ENCODE peak calls at places on chromosomes 4 and X, in five cellular contexts. P is cardiac muscle cell, O is heart right ventricle, G is Caco-2, B is lung. C is an unnamed sample.

GRCh38 chr4:17373666-17374065 is 138.2 kb downstream of the QDPR start:
- DNase-seq in P (no peak), O (no peak), G (no peak), B (no peak), C (no peak)

GRCh38 chr4:25951390-25951952 is 37.5 kb downstream of the SMIM20 start:
- DNase-seq in P (no peak), O (no peak), G (no peak), B (no peak), C (no peak)

GRCh38 chr4:183831026-183831446 is 74.1 kb upstream of the STOX2 start:
- DNase-seq in P (peak), O (peak), G (no peak), B (no peak), C (no peak)

GRCh38 chrX:109822861-109823260 is 89.8 kb upstream of the ACSL4 start:
- DNase-seq in P (no peak), O (peak), G (no peak), B (no peak), C (no peak)

GRCh38 chr4:126957555-126958440 is 675.0 kb upstream of the INTU start:
- DNase-seq in P (peak), O (no peak), G (no peak), B (no peak), C (peak)

GRCh38 chrX:21934414-21934813 is 6.1 kb upstream of the SMS start:
- DNase-seq in P (no peak), O (no peak), G (no peak), B (no peak), C (no peak)

GRCh38 chr4:163701915-163702314 is 207.4 kb downstream of the TMA16 start:
- DNase-seq in P (no peak), O (no peak), G (no peak), B (no peak), C (no peak)

GRCh38 chrX:33968611-33969010 is 163.5 kb downstream of the FAM47A start:
- DNase-seq in P (no peak), O (no peak), G (no peak), B (no peak), C (no peak)

GRCh38 chr4:159137176-159137575 is 34.3 kb downstream of the RAPGEF2 start:
- DNase-seq in P (no peak), O (no peak), G (no peak), B (no peak), C (no peak)

GRCh38 chrX:38513087-38513742 is 48.1 kb upstream of the TSPAN7 start:
- DNase-seq in P (no peak), O (no peak), G (no peak), B (no peak), C (no peak)

GRCh38 chr4:37745946-37746345 is 59.8 kb upstream of the RELL1 start:
- DNase-seq in P (no peak), O (no peak), G (no peak), B (no peak), C (peak)

GRCh38 chr4:7867701-7868429 is 71.8 kb downstream of the AFAP1 start:
- DNase-seq in P (peak), O (no peak), G (no peak), B (no peak), C (no peak)

GRCh38 chrX:139200793-139201192 is 329.7 kb upstream of the F9 start:
- DNase-seq in P (no peak), O (no peak), G (no peak), B (no peak), C (no peak)

GRCh38 chrX:129983575-129984131 is 1.2 kb downstream of the BCORL1 start:
- DNase-seq in P (no peak), O (peak), G (no peak), B (no peak), C (no peak)

GRCh38 chr4:186846426-186846825 is 122.8 kb upstream of the FAT1 start:
- DNase-seq in P (no peak), O (no peak), G (no peak), B (no peak), C (no peak)

GRCh38 chr4:186840222-186840701 is 116.6 kb upstream of the FAT1 start:
- DNase-seq in P (peak), O (peak), G (no peak), B (no peak), C (no peak)

GRCh38 chr4:186840771-186841301 is 117.2 kb upstream of the FAT1 start:
- DNase-seq in P (no peak), O (peak), G (no peak), B (no peak), C (no peak)

GRCh38 chr4:186845137-186845842 is 121.6 kb upstream of the FAT1 start:
- DNase-seq in P (peak), O (peak), G (no peak), B (no peak), C (peak)

DNA sequence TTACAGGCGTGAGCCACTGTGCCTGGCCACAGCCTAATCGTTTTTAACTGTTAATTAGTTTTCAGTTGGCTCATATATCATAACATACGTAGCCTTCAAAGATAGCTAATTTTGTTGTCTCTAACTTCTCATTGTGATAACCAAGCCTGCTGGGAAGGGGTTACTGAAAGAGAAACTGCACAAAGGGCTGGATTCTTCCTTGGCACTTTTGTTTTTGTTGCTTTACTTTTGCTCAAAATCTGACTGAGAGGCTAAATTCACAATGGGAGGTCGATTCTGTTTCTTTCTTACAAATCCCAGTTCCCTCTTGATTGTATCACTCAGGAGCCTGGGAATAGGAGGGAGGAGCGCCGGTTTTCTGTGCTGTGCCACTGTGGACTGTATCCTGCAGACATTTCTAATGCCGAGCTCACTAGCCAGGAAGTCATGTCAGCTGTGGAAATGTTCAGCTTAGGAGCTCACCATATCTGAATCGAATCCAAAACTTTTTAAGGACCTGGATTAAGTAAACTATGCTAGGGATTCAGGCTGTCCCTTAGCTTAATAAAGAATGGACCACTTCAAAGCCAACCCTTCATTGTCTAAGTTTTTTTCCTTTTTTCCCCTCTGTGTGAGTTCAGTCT is 120.5 kb upstream of the FAT1 start:
- DNase-seq in P (peak), O (no peak), G (no peak), B (no peak), C (peak)
- H3K4me3 ChIP-seq in P (no peak), O (no peak), G (no peak), B (no peak), C (peak)

GRCh38 chr4:176781739-176782100 is 11.0 kb downstream of the VEGFC start:
- DNase-seq in P (no peak), O (no peak), G (no peak), B (no peak), C (no peak)
- TF ChIP-seq CTCF in P (no peak), O (no peak), G (no peak), B (no peak), C (no peak)

GRCh38 chr4:88043001-88043400 is 35.6 kb downstream of the PKD2 start:
- DNase-seq in P (peak), O (no peak), G (no peak), B (no peak), C (no peak)
- H3K4me3 ChIP-seq in P (no peak), O (no peak), G (no peak), B (no peak), C (no peak)

DNA sequence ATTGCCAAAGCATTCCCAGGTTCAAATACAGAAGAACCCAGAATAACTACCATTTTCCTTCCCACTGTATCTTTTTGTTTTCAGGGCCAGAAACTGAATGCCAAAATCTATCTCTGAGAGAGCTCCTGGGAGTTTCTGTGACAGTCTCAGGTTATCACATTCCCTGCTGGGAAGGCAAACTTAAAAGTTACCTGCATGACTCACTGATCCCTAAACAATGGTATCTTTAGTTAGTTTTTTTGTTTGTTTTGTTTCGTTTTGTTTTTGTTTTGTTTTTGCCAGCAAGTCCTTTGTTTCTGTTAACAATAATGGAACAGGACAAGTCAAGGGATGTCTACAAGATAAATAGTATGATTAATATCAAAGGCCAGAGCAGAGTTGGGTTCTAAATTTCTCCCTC is 34.3 kb downstream of the PAPSS1 start:
- DNase-seq in P (no peak), O (no peak), G (no peak), B (no peak), C (no peak)
- TF ChIP-seq CTCF in P (no peak), O (no peak), G (no peak), B (no peak), C (no peak)

DNA sequence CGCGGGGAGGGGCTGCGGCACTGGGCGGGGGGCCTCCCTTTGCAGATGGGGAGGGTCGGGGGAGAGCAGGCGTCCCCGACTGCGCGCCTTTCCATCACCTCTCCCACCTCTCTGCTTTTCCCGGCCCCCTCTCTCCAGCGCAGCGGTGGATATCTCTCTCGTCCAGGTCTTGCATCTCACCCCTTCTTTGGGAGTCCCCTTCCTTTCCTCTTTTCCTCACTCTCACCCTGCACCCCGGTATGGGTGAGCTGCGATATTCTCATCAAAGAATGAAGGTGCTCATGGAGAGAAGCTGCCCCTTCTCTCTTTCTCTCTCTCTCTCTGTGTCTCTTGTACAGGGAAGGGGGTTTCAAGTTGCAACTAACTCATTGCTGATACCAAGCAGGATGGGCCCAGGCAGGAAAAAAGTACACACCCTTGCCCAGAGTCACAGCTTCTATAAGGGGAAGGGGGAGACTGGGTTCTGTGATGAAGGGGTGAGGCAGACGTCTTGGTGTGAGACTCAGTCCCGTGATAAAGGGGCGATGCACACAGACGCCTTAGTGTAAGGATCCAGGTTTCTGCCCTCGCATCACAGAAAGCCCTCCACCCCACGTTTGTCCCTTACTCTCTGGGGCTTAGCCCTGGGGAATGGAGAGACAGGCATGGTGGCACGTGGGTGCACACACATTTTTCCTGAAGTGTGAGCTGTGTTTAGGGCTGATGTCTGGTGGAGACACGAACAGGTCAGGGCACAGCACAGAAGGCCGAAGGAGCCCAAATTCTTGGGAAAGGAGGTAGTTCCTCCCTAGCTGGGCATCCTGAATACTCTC is 84.1 kb upstream of the DHRSX start:
- DNase-seq in P (no peak), O (no peak), G (no peak), B (no peak), C (no peak)
- H3K4me3 ChIP-seq in P (peak), O (no peak), G (no peak), B (no peak), C (no peak)

DNA sequence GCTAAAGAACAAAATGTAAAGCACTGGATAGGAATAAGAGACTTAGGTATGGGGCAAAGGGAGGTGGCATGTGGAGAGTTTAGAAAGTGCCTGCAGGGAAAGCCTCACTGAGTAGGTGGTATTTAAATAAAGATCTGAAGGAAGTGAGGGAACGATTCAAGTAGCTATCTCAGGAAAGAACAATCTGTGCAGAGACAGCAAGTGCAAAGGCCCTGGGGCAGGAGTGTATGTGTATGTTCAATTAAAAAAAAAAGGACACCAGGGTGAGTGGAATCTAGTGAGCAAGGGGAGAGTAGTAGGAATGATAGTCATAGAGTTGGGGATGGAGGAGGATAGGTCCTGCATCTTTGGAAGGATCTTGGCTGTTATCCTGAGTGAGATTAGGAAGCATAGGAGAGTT is 779.9 kb upstream of the FTHL17 start:
- DNase-seq in P (no peak), O (no peak), G (no peak), B (no peak), C (no peak)
- TF ChIP-seq CTCF in P (no peak), O (no peak), G (no peak), B (no peak), C (no peak)

GRCh38 chr4:156237192-156237591 is 283.5 kb upstream of the CTSO start:
- DNase-seq in P (no peak), O (no peak), G (no peak), B (no peak), C (no peak)
- H3K4me3 ChIP-seq in P (no peak), O (no peak), G (no peak), B (no peak), C (no peak)

DNA sequence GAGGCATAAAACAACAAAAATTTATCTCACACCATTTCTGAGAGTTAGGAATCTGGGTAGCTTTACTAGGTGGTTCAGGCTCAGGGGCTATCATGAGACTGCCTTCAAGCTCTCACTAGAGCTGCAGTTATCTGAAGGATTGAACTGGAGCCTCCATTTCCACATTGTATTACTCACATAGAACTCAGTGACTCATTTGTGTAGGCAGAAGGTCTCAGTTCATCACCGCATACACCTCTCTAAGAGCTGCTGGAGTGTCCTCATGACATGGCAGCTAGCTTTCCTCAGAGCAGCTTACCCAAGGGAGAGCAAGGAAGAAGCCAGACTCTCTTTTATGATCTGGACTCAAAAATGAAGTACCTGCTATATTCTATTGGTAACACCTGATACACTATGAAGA is 389.2 kb downstream of the IQCM start:
- DNase-seq in P (peak), O (no peak), G (no peak), B (no peak), C (peak)
- TF ChIP-seq CTCF in P (no peak), O (no peak), G (no peak), B (no peak), C (no peak)

GRCh38 chr4:107220976-107221375 is 184.9 kb upstream of the DKK2 start:
- DNase-seq in P (peak), O (no peak), G (no peak), B (no peak), C (peak)
- H3K4me3 ChIP-seq in P (no peak), O (no peak), G (no peak), B (no peak), C (no peak)

C was measured in foreskin fibroblast.